ENCODE peak calls at places on chromosomes 16 and 17, in nine cellular contexts. One of them, this sample, is unnamed.

GRCh38 chr17:9230861-9231260 is 209.6 kb downstream of the NTN1 start:
- DNase-seq in tibial artery: no peak
- DNase-seq in OCI-LY7: no peak
- DNase-seq in upper lobe of right lung: no peak
- DNase-seq in mammary epithelial cell: no peak
- DNase-seq in dorsolateral prefrontal cortex: no peak
- DNase-seq in Peyer's patch: no peak
- DNase-seq in A549: no peak
- DNase-seq in kidney epithelial cell: no peak
- DNase-seq in this sample: no peak

GRCh38 chr17:49454050-49454449 is 39.4 kb upstream of the PHB1 start:
- DNase-seq in mammary epithelial cell: peak
- DNase-seq in dorsolateral prefrontal cortex: peak
- DNase-seq in Peyer's patch: no peak
- DNase-seq in OCI-LY7: no peak
- DNase-seq in upper lobe of right lung: no peak
- DNase-seq in tibial artery: no peak
- DNase-seq in kidney epithelial cell: no peak
- DNase-seq in A549: peak
- DNase-seq in this sample: no peak

GRCh38 chr16:78462261-78463208 is 363.1 kb downstream of the WWOX start:
- DNase-seq in tibial artery: no peak
- DNase-seq in OCI-LY7: no peak
- DNase-seq in kidney epithelial cell: no peak
- DNase-seq in mammary epithelial cell: no peak
- DNase-seq in upper lobe of right lung: no peak
- DNase-seq in A549: no peak
- DNase-seq in dorsolateral prefrontal cortex: no peak
- DNase-seq in Peyer's patch: no peak
- DNase-seq in this sample: no peak

GRCh38 chr16:11198817-11199216 is 57.2 kb downstream of the SOCS1 start:
- DNase-seq in kidney epithelial cell: no peak
- DNase-seq in tibial artery: no peak
- DNase-seq in Peyer's patch: no peak
- DNase-seq in A549: peak
- DNase-seq in dorsolateral prefrontal cortex: no peak
- DNase-seq in upper lobe of right lung: no peak
- DNase-seq in mammary epithelial cell: peak
- DNase-seq in OCI-LY7: peak
- DNase-seq in this sample: no peak

GRCh38 chr17:76901542-76902197 is 33.5 kb downstream of the MGAT5B start:
- DNase-seq in kidney epithelial cell: no peak
- DNase-seq in mammary epithelial cell: no peak
- DNase-seq in upper lobe of right lung: no peak
- DNase-seq in dorsolateral prefrontal cortex: no peak
- DNase-seq in Peyer's patch: no peak
- DNase-seq in tibial artery: no peak
- DNase-seq in A549: no peak
- DNase-seq in OCI-LY7: no peak
- DNase-seq in this sample: no peak

GRCh38 chr17:34654276-34654675 is 74.9 kb downstream of the TMEM132E start:
- DNase-seq in upper lobe of right lung: no peak
- DNase-seq in Peyer's patch: no peak
- DNase-seq in mammary epithelial cell: no peak
- DNase-seq in OCI-LY7: no peak
- DNase-seq in A549: no peak
- DNase-seq in kidney epithelial cell: no peak
- DNase-seq in dorsolateral prefrontal cortex: no peak
- DNase-seq in tibial artery: no peak
- DNase-seq in this sample: no peak

GRCh38 chr17:38898812-38899348 is 26.5 kb upstream of the LASP1NB start:
- DNase-seq in A549: no peak
- DNase-seq in dorsolateral prefrontal cortex: no peak
- DNase-seq in tibial artery: no peak
- DNase-seq in OCI-LY7: peak
- DNase-seq in Peyer's patch: peak
- DNase-seq in mammary epithelial cell: no peak
- DNase-seq in upper lobe of right lung: peak
- DNase-seq in kidney epithelial cell: no peak
- DNase-seq in this sample: no peak

GRCh38 chr17:34580685-34581445 is 1.5 kb downstream of the TMEM132E start:
- DNase-seq in upper lobe of right lung: peak
- DNase-seq in mammary epithelial cell: no peak
- DNase-seq in Peyer's patch: no peak
- DNase-seq in A549: no peak
- DNase-seq in OCI-LY7: no peak
- DNase-seq in kidney epithelial cell: no peak
- DNase-seq in tibial artery: no peak
- DNase-seq in dorsolateral prefrontal cortex: no peak
- DNase-seq in this sample: no peak

GRCh38 chr16:55502801-55503366 is 6.0 kb upstream of the LPCAT2 start:
- DNase-seq in dorsolateral prefrontal cortex: peak
- DNase-seq in mammary epithelial cell: no peak
- DNase-seq in kidney epithelial cell: peak
- DNase-seq in upper lobe of right lung: peak
- DNase-seq in OCI-LY7: no peak
- DNase-seq in A549: peak
- DNase-seq in tibial artery: peak
- DNase-seq in Peyer's patch: peak
- DNase-seq in this sample: no peak

GRCh38 chr16:69936751-69937211 is 14.4 kb upstream of the CLEC18A start:
- DNase-seq in OCI-LY7: no peak
- DNase-seq in A549: no peak
- DNase-seq in upper lobe of right lung: no peak
- DNase-seq in dorsolateral prefrontal cortex: no peak
- DNase-seq in mammary epithelial cell: no peak
- DNase-seq in kidney epithelial cell: no peak
- DNase-seq in tibial artery: peak
- DNase-seq in Peyer's patch: peak
- DNase-seq in this sample: no peak

GRCh38 chr16:69711115-69711740 is 15.1 kb downstream of the NQO1 start:
- DNase-seq in tibial artery: peak
- DNase-seq in A549: no peak
- DNase-seq in upper lobe of right lung: peak
- DNase-seq in kidney epithelial cell: peak
- DNase-seq in dorsolateral prefrontal cortex: no peak
- DNase-seq in Peyer's patch: no peak
- DNase-seq in mammary epithelial cell: peak
- DNase-seq in OCI-LY7: no peak
- DNase-seq in this sample: no peak

GRCh38 chr16:85548375-85548774 is 64.7 kb upstream of the GSE1 start:
- DNase-seq in upper lobe of right lung: no peak
- DNase-seq in mammary epithelial cell: no peak
- DNase-seq in Peyer's patch: no peak
- DNase-seq in tibial artery: no peak
- DNase-seq in dorsolateral prefrontal cortex: no peak
- DNase-seq in kidney epithelial cell: no peak
- DNase-seq in A549: no peak
- DNase-seq in OCI-LY7: no peak
- DNase-seq in this sample: no peak

GRCh38 chr17:33145941-33146340 is 147.2 kb downstream of the ASIC2 start:
- DNase-seq in A549: no peak
- DNase-seq in Peyer's patch: no peak
- DNase-seq in mammary epithelial cell: no peak
- DNase-seq in OCI-LY7: no peak
- DNase-seq in dorsolateral prefrontal cortex: no peak
- DNase-seq in upper lobe of right lung: no peak
- DNase-seq in tibial artery: no peak
- DNase-seq in kidney epithelial cell: no peak
- DNase-seq in this sample: no peak

GRCh38 chr16:75267631-75268264 is 16.3 kb upstream of the BCAR1 start:
- DNase-seq in OCI-LY7: no peak
- DNase-seq in upper lobe of right lung: peak
- DNase-seq in Peyer's patch: no peak
- DNase-seq in tibial artery: peak
- DNase-seq in kidney epithelial cell: no peak
- DNase-seq in A549: peak
- DNase-seq in mammary epithelial cell: peak
- DNase-seq in dorsolateral prefrontal cortex: no peak
- DNase-seq in this sample: no peak

DNA sequence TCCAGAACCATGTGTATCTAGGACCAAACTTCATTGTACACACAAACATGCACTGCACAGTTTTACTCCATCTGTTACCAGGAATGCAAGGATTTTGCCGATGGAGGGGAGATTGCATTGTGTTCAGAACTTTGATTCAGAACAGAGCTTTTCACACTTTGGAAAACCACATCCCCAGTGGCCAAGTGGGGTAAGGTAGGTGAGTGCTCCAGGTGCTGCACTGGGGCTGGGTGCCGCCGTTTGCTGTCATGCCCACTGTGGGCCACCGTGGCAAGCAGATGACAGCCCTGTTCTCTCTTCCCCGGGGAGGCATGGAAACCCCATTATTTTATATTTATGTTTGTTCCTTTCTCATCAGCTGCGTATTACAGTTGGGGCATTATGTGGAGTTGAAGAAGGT is 29.3 kb upstream of the JPH3 start:
- DNase-seq in OCI-LY7: no peak
- DNase-seq in kidney epithelial cell: no peak
- DNase-seq in mammary epithelial cell: no peak
- DNase-seq in tibial artery: no peak
- DNase-seq in upper lobe of right lung: no peak
- DNase-seq in dorsolateral prefrontal cortex: no peak
- DNase-seq in Peyer's patch: no peak
- DNase-seq in A549: no peak
- DNase-seq in this sample: no peak
- TF ChIP-seq CTCF in OCI-LY7: no peak
- TF ChIP-seq CTCF in kidney epithelial cell: no peak
- TF ChIP-seq CTCF in mammary epithelial cell: no peak
- TF ChIP-seq CTCF in tibial artery: no peak
- TF ChIP-seq CTCF in upper lobe of right lung: no peak
- TF ChIP-seq CTCF in dorsolateral prefrontal cortex: no peak
- TF ChIP-seq CTCF in Peyer's patch: no peak
- TF ChIP-seq CTCF in A549: no peak
- TF ChIP-seq CTCF in this sample: no peak

GRCh38 chr17:27520571-27521185 is 64.4 kb downstream of the KSR1 start:
- DNase-seq in Peyer's patch: no peak
- DNase-seq in dorsolateral prefrontal cortex: no peak
- DNase-seq in upper lobe of right lung: no peak
- DNase-seq in OCI-LY7: no peak
- DNase-seq in mammary epithelial cell: no peak
- DNase-seq in tibial artery: no peak
- DNase-seq in A549: no peak
- DNase-seq in kidney epithelial cell: no peak
- DNase-seq in this sample: no peak

GRCh38 chr17:27518048-27518447 is 61.8 kb downstream of the KSR1 start:
- DNase-seq in kidney epithelial cell: no peak
- DNase-seq in mammary epithelial cell: no peak
- DNase-seq in OCI-LY7: no peak
- DNase-seq in A549: no peak
- DNase-seq in upper lobe of right lung: no peak
- DNase-seq in tibial artery: no peak
- DNase-seq in Peyer's patch: no peak
- DNase-seq in dorsolateral prefrontal cortex: no peak
- DNase-seq in this sample: no peak

GRCh38 chr17:27521281-27522027 is 65.2 kb downstream of the KSR1 start:
- DNase-seq in upper lobe of right lung: no peak
- DNase-seq in A549: no peak
- DNase-seq in mammary epithelial cell: no peak
- DNase-seq in Peyer's patch: no peak
- DNase-seq in dorsolateral prefrontal cortex: no peak
- DNase-seq in kidney epithelial cell: no peak
- DNase-seq in OCI-LY7: no peak
- DNase-seq in tibial artery: no peak
- DNase-seq in this sample: no peak

GRCh38 chr17:27519550-27519949 is 63.3 kb downstream of the KSR1 start:
- DNase-seq in kidney epithelial cell: no peak
- DNase-seq in tibial artery: no peak
- DNase-seq in A549: no peak
- DNase-seq in OCI-LY7: no peak
- DNase-seq in dorsolateral prefrontal cortex: no peak
- DNase-seq in Peyer's patch: no peak
- DNase-seq in mammary epithelial cell: no peak
- DNase-seq in upper lobe of right lung: no peak
- DNase-seq in this sample: no peak

GRCh38 chr17:27518750-27519521 is 62.7 kb downstream of the KSR1 start:
- DNase-seq in upper lobe of right lung: no peak
- DNase-seq in Peyer's patch: no peak
- DNase-seq in kidney epithelial cell: no peak
- DNase-seq in A549: no peak
- DNase-seq in dorsolateral prefrontal cortex: no peak
- DNase-seq in tibial artery: no peak
- DNase-seq in mammary epithelial cell: peak
- DNase-seq in OCI-LY7: no peak
- DNase-seq in this sample: no peak
- H3K4me3 ChIP-seq in upper lobe of right lung: no peak
- H3K4me3 ChIP-seq in Peyer's patch: no peak
- H3K4me3 ChIP-seq in kidney epithelial cell: no peak
- H3K4me3 ChIP-seq in A549: no peak
- H3K4me3 ChIP-seq in dorsolateral prefrontal cortex: no peak
- H3K4me3 ChIP-seq in tibial artery: no peak
- H3K4me3 ChIP-seq in mammary epithelial cell: no peak
- H3K4me3 ChIP-seq in OCI-LY7: no peak
- H3K4me3 ChIP-seq in this sample: no peak

DNA sequence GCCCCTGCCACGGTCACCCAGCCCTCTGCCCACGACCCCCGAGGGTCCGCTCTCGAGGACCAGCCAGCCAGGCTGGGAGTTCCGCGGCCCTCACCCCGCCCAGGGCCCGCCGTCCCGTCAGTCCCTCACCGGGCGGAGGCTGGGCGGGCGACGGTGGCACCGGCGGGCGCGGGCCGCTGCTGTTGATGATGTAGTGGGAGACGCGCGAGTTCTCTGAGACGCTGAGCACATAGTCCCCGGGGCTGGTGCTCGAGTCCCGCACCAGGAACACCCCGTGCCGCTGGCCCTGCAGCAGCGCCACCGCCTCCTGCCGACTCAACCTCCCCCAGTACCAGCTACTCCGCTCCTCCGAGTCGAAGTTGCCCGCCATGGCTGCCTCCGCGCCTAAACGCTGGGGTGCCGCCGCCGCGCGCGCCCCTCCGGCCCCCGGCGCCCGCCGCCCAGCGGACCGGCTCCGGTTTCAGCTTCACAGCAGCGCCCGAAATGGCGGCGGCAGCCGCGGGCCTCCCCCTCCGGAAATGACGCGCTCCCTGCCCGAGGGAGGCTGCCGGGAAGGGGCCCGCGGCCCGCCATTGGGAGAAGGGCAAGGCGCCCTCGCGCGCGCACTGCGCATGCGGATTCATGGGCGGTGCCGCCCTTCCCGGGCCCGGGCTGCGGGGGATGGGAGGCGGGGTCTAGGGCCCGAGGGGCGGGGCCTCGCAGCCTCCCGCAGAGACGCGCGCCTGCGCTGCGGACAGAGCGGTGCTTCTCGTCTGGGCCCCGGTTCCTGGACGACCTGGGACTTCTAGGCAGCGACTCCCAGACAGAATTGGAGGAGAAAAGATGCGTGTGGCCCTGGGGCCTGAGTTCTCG is at the start of gene CRK:
- DNase-seq in tibial artery: peak
- DNase-seq in OCI-LY7: peak
- DNase-seq in Peyer's patch: peak
- DNase-seq in mammary epithelial cell: peak
- DNase-seq in dorsolateral prefrontal cortex: peak
- DNase-seq in upper lobe of right lung: peak
- DNase-seq in A549: peak
- DNase-seq in kidney epithelial cell: no peak
- DNase-seq in this sample: peak
- TF ChIP-seq CTCF in tibial artery: peak
- TF ChIP-seq CTCF in OCI-LY7: no peak
- TF ChIP-seq CTCF in Peyer's patch: peak
- TF ChIP-seq CTCF in mammary epithelial cell: no peak
- TF ChIP-seq CTCF in dorsolateral prefrontal cortex: no peak
- TF ChIP-seq CTCF in upper lobe of right lung: no peak
- TF ChIP-seq CTCF in A549: no peak
- TF ChIP-seq CTCF in kidney epithelial cell: no peak
- TF ChIP-seq CTCF in this sample: no peak

GRCh38 chr16:1981398-1981836 is at the start of gene NOXO1:
- DNase-seq in upper lobe of right lung: no peak
- DNase-seq in tibial artery: no peak
- DNase-seq in kidney epithelial cell: no peak
- DNase-seq in A549: no peak
- DNase-seq in mammary epithelial cell: peak
- DNase-seq in dorsolateral prefrontal cortex: no peak
- DNase-seq in Peyer's patch: no peak
- DNase-seq in OCI-LY7: no peak
- DNase-seq in this sample: no peak
- H3K4me3 ChIP-seq in upper lobe of right lung: peak
- H3K4me3 ChIP-seq in tibial artery: no peak
- H3K4me3 ChIP-seq in kidney epithelial cell: no peak
- H3K4me3 ChIP-seq in A549: no peak
- H3K4me3 ChIP-seq in mammary epithelial cell: no peak
- H3K4me3 ChIP-seq in dorsolateral prefrontal cortex: no peak
- H3K4me3 ChIP-seq in Peyer's patch: peak
- H3K4me3 ChIP-seq in OCI-LY7: no peak
- H3K4me3 ChIP-seq in this sample: no peak

This sample was measured in AG04449.